ENCODE peak calls at places on chromosomes 6 and 20, in four cellular contexts. O is cardiac fibroblast, S is endothelial cell, N is Peyer's patch. T is an unnamed sample.

GRCh38 chr6:149492798-149493165 is 8.0 kb upstream of the ZC3H12D start:
- DNase-seq in O (no peak), S (no peak), N (no peak), T (no peak)

GRCh38 chr6:76682842-76683241 is 610.4 kb upstream of the IMPG1 start:
- DNase-seq in O (peak; percentile 43), S (no peak), N (no peak), T (no peak)

GRCh38 chr20:37185681-37186080 is 6.3 kb upstream of the MROH8 start:
- DNase-seq in O (no peak), S (no peak), N (no peak), T (no peak)

GRCh38 chr6:166633732-166634535 is 6.9 kb upstream of the RPS6KA2 start:
- DNase-seq in O (peak; percentile 40), S (no peak), N (no peak), T (no peak)

GRCh38 chr20:61964675-61965605 is 100.7 kb downstream of the TAF4 start:
- DNase-seq in O (no peak), S (no peak), N (no peak), T (no peak)

GRCh38 chr6:117906454-117906904 is 585 bp upstream of the SLC35F1 start:
- DNase-seq in O (no peak), S (no peak), N (no peak), T (no peak)

GRCh38 chr6:102581378-102582124 is 1188.0 kb downstream of the GRIK2 start:
- DNase-seq in O (no peak), S (no peak), N (peak; percentile 36), T (no peak)

GRCh38 chr20:62879275-62880146 is 17.9 kb upstream of the TCFL5 start:
- DNase-seq in O (no peak), S (no peak), N (peak; percentile 37), T (no peak)

GRCh38 chr6:95519228-95520037 is 57.9 kb upstream of the MANEA start:
- DNase-seq in O (no peak), S (no peak), N (no peak), T (no peak)

GRCh38 chr20:38935285-38935684 is 9.1 kb downstream of the FAM83D start:
- DNase-seq in O (peak; percentile 58), S (no peak), N (no peak), T (no peak)

GRCh38 chr6:157260735-157261134 is 62.6 kb downstream of the TMEM242 start:
- DNase-seq in O (no peak), S (no peak), N (peak; percentile 31), T (no peak)

GRCh38 chr6:75126518-75126917 is 79.3 kb downstream of the COL12A1 start:
- DNase-seq in O (no peak), S (no peak), N (no peak), T (no peak)

GRCh38 chr20:59577809-59578601 is 26.3 kb upstream of the PHACTR3 start:
- DNase-seq in O (no peak), S (no peak), N (no peak), T (no peak)

GRCh38 chr6:43120938-43121913 is 45.1 kb downstream of the PTK7 start:
- DNase-seq in O (peak; percentile 99), S (no peak), N (no peak), T (no peak)

GRCh38 chr20:51480507-51481270 is 61.8 kb downstream of the NFATC2 start:
- DNase-seq in O (no peak), S (no peak), N (no peak), T (no peak)

GRCh38 chr6:141394565-141395051 is 738.1 kb upstream of the GJE1 start:
- DNase-seq in O (no peak), S (no peak), N (no peak), T (no peak)

GRCh38 chr6:47376930-47377329 is 67.2 kb upstream of the TNFRSF21 start:
- DNase-seq in O (no peak), S (no peak), N (no peak), T (no peak)

GRCh38 chr20:43987018-43987417 is 72.4 kb downstream of the TOX2 start:
- DNase-seq in O (no peak), S (no peak), N (no peak), T (no peak)

GRCh38 chr6:30541515-30542403 is 14.5 kb downstream of the GNL1 start:
- DNase-seq in O (peak; percentile 92), S (peak; percentile 78), N (peak; percentile 84), T (peak; percentile 76)

GRCh38 chr6:150435360-150435759 is 66.5 kb downstream of the IYD start:
- DNase-seq in O (no peak), S (no peak), N (no peak), T (no peak)

GRCh38 chr6:64012351-64013060 is 376.9 kb downstream of the PHF3 start:
- DNase-seq in O (peak; percentile 60), S (peak; percentile 34), N (no peak), T (no peak)

GRCh38 chr6:168419569-168419968 is 21.4 kb upstream of the SMOC2 start:
- DNase-seq in O (no peak), S (no peak), N (no peak), T (no peak)

GRCh38 chr20:58691405-58691772 is 1.2 kb upstream of the NPEPL1 start:
- DNase-seq in O (no peak), S (no peak), N (no peak), T (no peak)

GRCh38 chr6:143973097-143973979 is 34.7 kb downstream of the PLAGL1 start:
- DNase-seq in O (no peak), S (peak; percentile 33), N (no peak), T (no peak)

GRCh38 chr20:25090492-25091429 is 8.8 kb upstream of the VSX1 start:
- DNase-seq in O (no peak), S (no peak), N (no peak), T (peak; percentile 35)

GRCh38 chr6:38443750-38444149 is 196.0 kb downstream of the BTBD9 start:
- DNase-seq in O (no peak), S (no peak), N (no peak), T (no peak)

GRCh38 chr20:11581271-11581670 is 336.4 kb upstream of the BTBD3 start:
- DNase-seq in O (peak; percentile 13), S (no peak), N (no peak), T (no peak)

GRCh38 chr20:58321205-58321604 is 11.7 kb downstream of the RAB22A start:
- DNase-seq in O (no peak), S (no peak), N (no peak), T (no peak)

GRCh38 chr20:645318-646106 is 7.5 kb downstream of the SRXN1 start:
- DNase-seq in O (peak; percentile 71), S (peak; percentile 91), N (peak; percentile 85), T (peak; percentile 70)

GRCh38 chr6:33344771-33345697 is 27.5 kb upstream of the ZBTB22 start:
- DNase-seq in O (peak; percentile 84), S (peak; percentile 41), N (peak; percentile 56), T (peak; percentile 52)

GRCh38 chr6:158338311-158339112 is 26.2 kb downstream of the TULP4 start:
- DNase-seq in O (no peak), S (no peak), N (no peak), T (no peak)

GRCh38 chr20:48697845-48698491 is 129.8 kb downstream of the PREX1 start:
- DNase-seq in O (peak; percentile 84), S (no peak), N (peak; percentile 59), T (no peak)

GRCh38 chr6:42140756-42141602 is 1.4 kb downstream of the C6orf132 start:
- DNase-seq in O (no peak), S (no peak), N (peak; percentile 67), T (no peak)

GRCh38 chr6:45076217-45076616 is 251.9 kb upstream of the RUNX2 start:
- DNase-seq in O (peak; percentile 60), S (no peak), N (no peak), T (no peak)

GRCh38 chr6:163820745-163821456 is 406.4 kb downstream of the QKI start:
- DNase-seq in O (no peak), S (no peak), N (no peak), T (no peak)

GRCh38 chr6:113894712-113895674 is 37.8 kb downstream of the MARCKS start:
- DNase-seq in O (peak; percentile 21), S (no peak), N (no peak), T (no peak)

DNA sequence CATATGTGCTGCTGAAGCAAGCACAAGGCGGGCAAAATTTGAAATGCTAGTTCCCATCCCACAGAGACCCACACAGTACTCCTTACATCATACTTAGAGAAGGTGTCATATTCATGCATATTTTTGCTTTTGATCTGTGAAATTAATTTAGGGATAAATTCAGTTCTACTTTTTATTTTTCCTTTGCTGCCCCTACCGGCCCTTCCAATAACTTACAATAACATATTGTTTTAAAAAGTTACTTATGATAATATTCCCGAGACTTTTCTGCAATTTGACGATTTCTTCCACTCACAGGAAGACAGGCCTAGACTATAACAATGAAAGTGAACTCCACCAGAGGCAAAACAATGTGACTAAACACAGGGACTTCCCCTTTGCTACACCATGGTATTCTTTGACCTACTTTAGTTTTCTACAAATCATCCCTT is 35.0 kb downstream of the SESN1 start:
- DNase-seq in O (peak; percentile 89), S (no peak), N (no peak), T (no peak)
- TF ChIP-seq CTCF in O (peak; percentile 8), S (no peak), N (no peak), T (no peak)

GRCh38 chr6:16819752-16820151 is 58.5 kb upstream of the ATXN1 start:
- DNase-seq in O (peak; percentile 36), S (no peak), N (no peak), T (no peak)
- TF ChIP-seq CTCF in O (peak; percentile 24), S (no peak), N (no peak), T (no peak)

GRCh38 chr6:20061952-20062351 is 150.3 kb downstream of the MBOAT1 start:
- DNase-seq in O (no peak), S (no peak), N (no peak), T (no peak)

GRCh38 chr6:20060252-20060651 is 152.0 kb downstream of the MBOAT1 start:
- DNase-seq in O (no peak), S (no peak), N (no peak), T (no peak)

GRCh38 chr6:20056350-20056992 is 155.8 kb downstream of the MBOAT1 start:
- DNase-seq in O (peak; percentile 77), S (peak; percentile 35), N (no peak), T (no peak)

GRCh38 chr6:20058912-20059311 is 153.4 kb downstream of the MBOAT1 start:
- DNase-seq in O (no peak), S (no peak), N (no peak), T (no peak)
- TF ChIP-seq CTCF in O (no peak), S (no peak), N (no peak), T (no peak)

GRCh38 chr6:107124934-107125348 is 9.6 kb upstream of the BEND3 start:
- DNase-seq in O (no peak), S (no peak), N (no peak), T (no peak)
- TF ChIP-seq CTCF in O (no peak), S (no peak), N (no peak), T (no peak)

DNA sequence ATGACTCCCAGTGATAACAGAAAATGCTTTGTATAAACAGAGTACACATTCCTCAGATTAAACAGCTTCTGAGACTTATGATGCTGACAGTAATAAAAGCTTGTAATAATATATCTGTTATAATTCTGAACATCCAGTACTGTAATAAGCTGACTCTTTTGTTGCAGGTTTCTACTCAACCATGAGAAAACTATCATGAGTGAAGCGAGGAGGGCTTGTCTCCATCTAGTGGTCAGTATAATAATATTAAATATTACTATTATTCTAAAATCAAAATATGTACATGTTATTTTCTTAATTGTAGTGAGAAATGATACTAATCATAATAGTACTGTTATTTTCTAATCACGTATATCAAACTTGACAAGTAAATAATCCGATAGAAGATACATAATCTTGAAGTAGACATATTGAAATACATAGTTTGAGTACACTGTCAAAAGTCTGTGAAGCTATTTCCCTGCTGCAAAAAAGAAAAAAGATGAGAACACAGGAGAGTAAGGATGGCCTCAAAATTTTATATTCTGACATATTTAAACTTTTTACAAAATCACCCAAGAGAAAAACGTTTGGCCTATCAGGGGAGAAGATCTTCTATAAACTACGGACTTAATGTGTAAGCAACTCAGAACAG is 183.1 kb downstream of the MOXD1 start:
- DNase-seq in O (peak; percentile 74), S (no peak), N (no peak), T (no peak)
- TF ChIP-seq CTCF in O (peak; percentile 59), S (peak; percentile 72), N (peak; percentile 50), T (no peak)

T was measured in natural killer cell.